ENCODE peak calls at places on chromosomes 1 and 21, in six cellular contexts. R, L, P, B, D and E are unnamed samples.

GRCh38 chr1:229258031-229258850 is 12.7 kb upstream of the RAB4A start:
- DNase-seq in R (peak; percentile 81), L (peak; percentile 69), P (no peak), B (peak; percentile 26), D (peak; percentile 30), E (peak; percentile 86)

GRCh38 chr1:154219511-154219910 is 1.2 kb upstream of the UBAP2L start:
- DNase-seq in R (peak; percentile 39), L (no peak), P (no peak), B (no peak), D (no peak), E (no peak)

GRCh38 chr1:41622402-41622801 is 137.9 kb upstream of the EDN2 start:
- DNase-seq in R (peak; percentile 51), L (no peak), P (no peak), B (no peak), D (no peak), E (no peak)

GRCh38 chr1:166682588-166682987 is 156.7 kb upstream of the POGK start:
- DNase-seq in R (no peak), L (no peak), P (no peak), B (no peak), D (no peak), E (no peak)

GRCh38 chr1:183147735-183148134 is 38.3 kb upstream of the LAMC2 start:
- DNase-seq in R (no peak), L (no peak), P (no peak), B (no peak), D (no peak), E (no peak)

GRCh38 chr1:36530791-36531190 is 48.1 kb upstream of the CSF3R start:
- DNase-seq in R (no peak), L (no peak), P (no peak), B (no peak), D (no peak), E (no peak)

GRCh38 chr1:8078176-8078671 is 52.1 kb upstream of the ERRFI1 start:
- DNase-seq in R (peak; percentile 56), L (no peak), P (no peak), B (no peak), D (no peak), E (no peak)

GRCh38 chr1:64940026-64940425 is 26.3 kb downstream of the JAK1 start:
- DNase-seq in R (no peak), L (no peak), P (no peak), B (no peak), D (no peak), E (no peak)

GRCh38 chr1:31795801-31796621 is 19.8 kb downstream of the SPOCD1 start:
- DNase-seq in R (peak; percentile 54), L (peak; percentile 61), P (no peak), B (no peak), D (peak; percentile 49), E (no peak)

GRCh38 chr1:57017201-57017600 is 51.4 kb upstream of the C8B start:
- DNase-seq in R (no peak), L (no peak), P (no peak), B (no peak), D (no peak), E (no peak)

GRCh38 chr1:31502926-31503511 is 73.3 kb upstream of the TINAGL1 start:
- DNase-seq in R (no peak), L (no peak), P (no peak), B (no peak), D (no peak), E (peak; percentile 48)

GRCh38 chr1:89271616-89272015 is 1.0 kb downstream of the GBP5 start:
- DNase-seq in R (no peak), L (no peak), P (no peak), B (no peak), D (no peak), E (no peak)

GRCh38 chr1:220895412-220895946 is 16.2 kb downstream of the HLX start:
- DNase-seq in R (no peak), L (no peak), P (no peak), B (no peak), D (no peak), E (peak; percentile 44)

GRCh38 chr1:164760585-164760968 is 201.6 kb downstream of the PBX1 start:
- DNase-seq in R (no peak), L (no peak), P (no peak), B (no peak), D (no peak), E (no peak)

GRCh38 chr1:88609051-88609450 is 75.0 kb upstream of the PKN2 start:
- DNase-seq in R (no peak), L (no peak), P (no peak), B (no peak), D (no peak), E (no peak)

GRCh38 chr1:219917851-219918466 is 10.4 kb downstream of the SLC30A10 start:
- DNase-seq in R (peak; percentile 41), L (no peak), P (no peak), B (no peak), D (no peak), E (no peak)

GRCh38 chr1:112706505-112707216 is at the start of gene RHOC:
- DNase-seq in R (peak; percentile 93), L (peak; percentile 95), P (no peak), B (peak; percentile 80), D (no peak), E (peak; percentile 86)

GRCh38 chr1:7199077-7199779 is 414.0 kb downstream of the CAMTA1 start:
- DNase-seq in R (no peak), L (no peak), P (no peak), B (no peak), D (no peak), E (peak; percentile 51)

GRCh38 chr1:107358611-107359342 is 217.9 kb downstream of the NTNG1 start:
- DNase-seq in R (no peak), L (no peak), P (no peak), B (no peak), D (no peak), E (no peak)

GRCh38 chr1:228837817-228838716 is 102.8 kb downstream of the RHOU start:
- DNase-seq in R (peak; percentile 88), L (no peak), P (no peak), B (no peak), D (peak; percentile 72), E (no peak)

GRCh38 chr1:25700124-25700523 is 83.5 kb downstream of the MAN1C1 start:
- DNase-seq in R (peak; percentile 26), L (no peak), P (no peak), B (peak; percentile 81), D (no peak), E (no peak)

GRCh38 chr1:40630488-40631223 is 34.8 kb downstream of the RIMS3 start:
- DNase-seq in R (peak; percentile 56), L (peak; percentile 72), P (no peak), B (no peak), D (no peak), E (peak; percentile 83)

GRCh38 chr1:212667223-212668139 is 32.2 kb downstream of the BATF3 start:
- DNase-seq in R (peak; percentile 64), L (peak; percentile 92), P (no peak), B (no peak), D (peak; percentile 79), E (no peak)

GRCh38 chr1:112058815-112059450 is 69.5 kb upstream of the KCND3 start:
- DNase-seq in R (no peak), L (no peak), P (no peak), B (no peak), D (no peak), E (peak; percentile 20)

GRCh38 chr21:44052071-44052829 is 40.1 kb downstream of the TRAPPC10 start:
- DNase-seq in R (no peak), L (no peak), P (no peak), B (no peak), D (no peak), E (no peak)

DNA sequence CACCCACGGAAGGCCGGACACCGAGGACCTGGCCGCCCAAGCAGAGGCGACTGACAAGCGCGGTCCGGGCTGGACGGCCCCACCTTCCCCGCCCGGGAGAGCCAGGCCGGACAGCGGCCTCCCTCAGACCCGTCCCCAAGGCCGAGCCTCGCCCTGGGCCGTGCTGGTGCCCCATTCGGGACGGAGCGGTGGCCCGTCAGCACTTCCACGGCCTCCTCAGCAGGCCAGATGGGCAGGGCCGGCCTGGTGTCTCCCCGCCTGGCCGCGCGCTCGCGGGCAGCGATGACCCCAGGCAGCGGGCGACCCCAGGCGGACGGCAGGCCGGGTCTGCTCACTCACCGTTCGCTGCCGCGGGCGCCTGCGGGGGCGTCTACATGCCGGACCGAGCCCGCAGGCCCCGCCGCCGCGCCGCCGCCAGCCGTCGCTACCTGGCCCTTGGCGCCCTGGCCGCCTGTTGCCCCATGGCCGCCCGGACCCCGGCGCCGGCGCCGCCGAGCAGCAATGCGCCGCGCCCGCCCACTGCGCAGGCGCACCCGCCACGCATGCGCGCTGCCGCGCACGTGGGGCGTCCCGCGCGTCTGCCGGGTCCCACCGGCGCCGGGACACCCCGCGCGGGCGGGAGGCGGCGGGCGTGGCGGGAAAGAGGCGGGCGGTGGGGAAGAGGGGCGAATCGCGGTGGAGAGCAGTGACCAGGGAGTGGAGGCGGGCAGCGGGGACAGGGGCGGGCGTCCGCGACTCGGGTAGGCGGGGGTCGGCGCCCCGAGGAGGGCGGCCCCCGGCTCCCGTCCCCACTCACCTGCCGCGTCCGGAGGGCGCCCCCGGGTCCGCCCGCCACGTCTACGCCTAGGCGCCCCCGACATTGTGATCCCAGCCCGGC is at the start of gene NADK:
- DNase-seq in R (peak; percentile 88), L (peak; percentile 98), P (no peak), B (peak; percentile 60), D (no peak), E (peak; percentile 88)
- TF ChIP-seq CTCF in R (no peak), L (no peak), P (no peak), B (no peak), D (no peak), E (peak; percentile 6)

GRCh38 chr21:29939859-29940245 is at the start of gene GRIK1:
- DNase-seq in R (peak; percentile 39), L (no peak), P (no peak), B (no peak), D (no peak), E (peak; percentile 60)
- H3K27me3 ChIP-seq in R (peaks cover 65% of the 10 kb centered on the region), L (peaks cover 26% of the 10 kb centered on the region), P (no peaks in the 10 kb centered on the region), B (peaks cover 84% of the 10 kb centered on the region), D (peaks cover 19% of the 10 kb centered on the region), E (peaks cover 86% of the 10 kb centered on the region)

DNA sequence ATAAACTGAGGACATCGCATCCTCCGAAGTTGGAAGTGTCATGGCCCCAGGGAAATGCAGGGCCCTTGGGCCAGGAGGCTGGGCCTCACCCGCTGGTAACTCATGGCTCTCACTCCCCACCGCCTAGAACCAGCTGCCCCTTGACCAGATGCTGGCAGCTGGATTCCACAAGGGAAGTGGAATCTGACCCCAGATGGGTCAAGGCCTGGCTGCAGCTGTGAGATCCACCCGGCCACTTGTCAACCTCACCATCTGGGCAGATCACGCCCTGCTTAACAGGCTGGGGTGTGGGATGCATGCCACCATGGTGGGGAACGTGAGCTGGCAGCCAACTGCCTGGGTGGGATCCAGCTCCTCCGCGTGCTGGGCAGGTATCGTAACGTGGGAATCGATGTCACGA is 25.5 kb downstream of the KCNAB2 start:
- DNase-seq in R (no peak), L (no peak), P (no peak), B (no peak), D (no peak), E (no peak)
- TF ChIP-seq CTCF in R (no peak), L (no peak), P (no peak), B (no peak), D (no peak), E (no peak)

GRCh38 chr1:5720045-5720444 is 272.2 kb downstream of the NPHP4 start:
- DNase-seq in R (no peak), L (no peak), P (no peak), B (no peak), D (no peak), E (no peak)

GRCh38 chr1:5718716-5719632 is 273.3 kb downstream of the NPHP4 start:
- DNase-seq in R (no peak), L (no peak), P (no peak), B (no peak), D (no peak), E (peak; percentile 67)

GRCh38 chr1:5720936-5721335 is 271.3 kb downstream of the NPHP4 start:
- DNase-seq in R (no peak), L (no peak), P (no peak), B (no peak), D (no peak), E (no peak)

GRCh38 chr1:5721634-5722215 is 270.5 kb downstream of the NPHP4 start:
- DNase-seq in R (no peak), L (no peak), P (no peak), B (no peak), D (no peak), E (no peak)

GRCh38 chr1:5720484-5720883 is 271.7 kb downstream of the NPHP4 start:
- DNase-seq in R (no peak), L (no peak), P (no peak), B (no peak), D (no peak), E (no peak)
- H3K27me3 ChIP-seq in R (no peaks in the 10 kb centered on the region), L (no peaks in the 10 kb centered on the region), P (no peaks in the 10 kb centered on the region), B (peaks cover 64% of the 10 kb centered on the region), D (no peaks in the 10 kb centered on the region), E (no peaks in the 10 kb centered on the region)